ENCODE peak calls at places on chromosome 1, in six cellular contexts. J is endothelial cell, X is astrocyte, R is T-cell, T is amniotic stem cell, O is NCI-H446 treated with DMSO at 0.1 percent for 48 hours. P is an unnamed sample.
A peak's percentile ranks its signal among the peaks of the same experiment; 100 is the strongest.

GRCh38 chr1:59298178-59298583 is 1.3 kb downstream of the FGGY start:
- DNase-seq in X (no peak), R (no peak), J (no peak), O (no peak), T (no peak), P (no peak)

GRCh38 chr1:230465701-230466100 is 39.6 kb upstream of the PGBD5 start:
- DNase-seq in O (peak; percentile 73), X (no peak), R (no peak), J (no peak), T (no peak), P (no peak)

GRCh38 chr1:186511761-186512637 is 51.1 kb upstream of the PDC start:
- DNase-seq in T (no peak), X (no peak), J (no peak), R (no peak), O (no peak), P (no peak)

GRCh38 chr1:151005729-151006330 is 872 bp downstream of the MINDY1 start:
- DNase-seq in O (no peak), T (no peak), J (no peak), R (no peak), X (no peak), P (no peak)

GRCh38 chr1:166133276-166133841 is 33.4 kb downstream of the FAM78B start:
- DNase-seq in R (no peak), J (no peak), O (no peak), X (no peak), T (no peak), P (no peak)

GRCh38 chr1:2523191-2523890 is 3.1 kb downstream of the PANK4 start:
- DNase-seq in X (no peak), O (no peak), J (no peak), R (no peak), T (no peak), P (no peak)

GRCh38 chr1:31586376-31587327 is 10.3 kb downstream of the TINAGL1 start:
- DNase-seq in T (no peak), R (no peak), J (no peak), X (no peak), O (no peak), P (no peak)

GRCh38 chr1:211327341-211327921 is 798 bp downstream of the TRAF5 start:
- DNase-seq in O (no peak), X (peak; percentile 55), T (peak; percentile 42), R (no peak), J (no peak), P (no peak)

GRCh38 chr1:1431845-1432565 is 3.5 kb upstream of the VWA1 start:
- DNase-seq in T (no peak), J (no peak), X (no peak), O (no peak), R (no peak), P (no peak)

GRCh38 chr1:97192872-97193572 is 471.4 kb downstream of the PTBP2 start:
- DNase-seq in X (peak; percentile 98), O (no peak), J (no peak), R (no peak), T (peak; percentile 88), P (peak; percentile 47)

GRCh38 chr1:184289825-184290550 is 96.8 kb upstream of the C1orf21 start:
- DNase-seq in J (no peak), O (no peak), X (no peak), T (no peak), R (no peak), P (no peak)

GRCh38 chr1:1115830-1116700 is at the start of gene C1orf159:
- DNase-seq in T (peak; percentile 89), X (peak; percentile 90), O (peak; percentile 98), J (peak; percentile 99), R (peak; percentile 97), P (peak; percentile 90)

GRCh38 chr1:58927722-58928085 is 143.9 kb upstream of the JUN start:
- DNase-seq in O (no peak), T (no peak), X (no peak), J (no peak), R (no peak), P (no peak)

GRCh38 chr1:15953294-15953771 is 22.6 kb downstream of the ZBTB17 start:
- DNase-seq in R (no peak), O (peak; percentile 32), X (peak; percentile 60), T (no peak), J (no peak), P (no peak)

GRCh38 chr1:244730153-244730933 is 77.4 kb downstream of the DESI2 start:
- DNase-seq in J (peak; percentile 47), X (peak; percentile 51), O (no peak), R (no peak), T (no peak), P (peak; percentile 22)

GRCh38 chr1:39539252-39539790 is 37.3 kb downstream of the PABPC4 start:
- DNase-seq in T (peak; percentile 28), X (peak; percentile 40), J (peak; percentile 66), R (no peak), O (peak; percentile 50), P (no peak)

GRCh38 chr1:117058810-117059209 is 1.3 kb upstream of the TTF2 start:
- DNase-seq in T (no peak), J (no peak), O (no peak), X (no peak), R (no peak), P (no peak)

GRCh38 chr1:17244826-17245740 is 3.8 kb upstream of the PADI3 start:
- DNase-seq in T (no peak), R (no peak), O (no peak), J (no peak), X (no peak), P (no peak)

GRCh38 chr1:5513891-5514515 is 478.2 kb downstream of the NPHP4 start:
- DNase-seq in O (no peak), X (no peak), J (no peak), R (no peak), T (no peak), P (no peak)

GRCh38 chr1:32334274-32334861 is 1.7 kb downstream of the MARCKSL1 start:
- DNase-seq in R (no peak), J (no peak), T (no peak), X (no peak), O (no peak), P (no peak)

GRCh38 chr1:22553104-22553880 is 10.0 kb upstream of the EPHA8 start:
- DNase-seq in J (no peak), O (no peak), R (no peak), T (no peak), X (no peak), P (no peak)

GRCh38 chr1:205954819-205955404 is 11.7 kb upstream of the SLC26A9 start:
- DNase-seq in O (no peak), X (no peak), J (no peak), R (no peak), T (no peak), P (no peak)